ENCODE peak calls at places on chromosomes 13 and 19, in eight cellular contexts. One of them, this sample, is unnamed.

GRCh38 chr13:42575938-42576337 is 2.0 kb downstream of the TNFSF11 start:
- DNase-seq in pancreas: no peak
- DNase-seq in tibial nerve: no peak
- DNase-seq in cardiac muscle cell: no peak
- DNase-seq in H9: no peak
- DNase-seq in left ventricle myocardium inferior: no peak
- DNase-seq in hepatocyte: no peak
- DNase-seq in CD8-positive, alpha-beta T cell: no peak
- DNase-seq in this sample: no peak

GRCh38 chr13:30744056-30744684 is 8.8 kb downstream of the ALOX5AP start:
- DNase-seq in pancreas: no peak
- DNase-seq in tibial nerve: no peak
- DNase-seq in cardiac muscle cell: no peak
- DNase-seq in H9: no peak
- DNase-seq in left ventricle myocardium inferior: no peak
- DNase-seq in hepatocyte: peak; percentile 32
- DNase-seq in CD8-positive, alpha-beta T cell: peak; percentile 79
- DNase-seq in this sample: peak; percentile 85

GRCh38 chr19:29001922-29002247 is 211.1 kb downstream of the UQCRFS1 start:
- DNase-seq in pancreas: no peak
- DNase-seq in tibial nerve: no peak
- DNase-seq in cardiac muscle cell: no peak
- DNase-seq in H9: no peak
- DNase-seq in left ventricle myocardium inferior: no peak
- DNase-seq in hepatocyte: no peak
- DNase-seq in CD8-positive, alpha-beta T cell: no peak
- DNase-seq in this sample: no peak

GRCh38 chr13:36395280-36395679 is 37.0 kb upstream of the CCNA1 start:
- DNase-seq in pancreas: no peak
- DNase-seq in tibial nerve: no peak
- DNase-seq in cardiac muscle cell: no peak
- DNase-seq in H9: no peak
- DNase-seq in left ventricle myocardium inferior: no peak
- DNase-seq in hepatocyte: peak; percentile 50
- DNase-seq in CD8-positive, alpha-beta T cell: no peak
- DNase-seq in this sample: no peak

GRCh38 chr13:95349267-95349666 is 48.0 kb upstream of the ABCC4 start:
- DNase-seq in pancreas: no peak
- DNase-seq in tibial nerve: no peak
- DNase-seq in cardiac muscle cell: no peak
- DNase-seq in H9: no peak
- DNase-seq in left ventricle myocardium inferior: no peak
- DNase-seq in hepatocyte: no peak
- DNase-seq in CD8-positive, alpha-beta T cell: no peak
- DNase-seq in this sample: no peak

GRCh38 chr19:29111581-29111980 is 101.4 kb downstream of the UQCRFS1 start:
- DNase-seq in pancreas: no peak
- DNase-seq in tibial nerve: peak; percentile 16
- DNase-seq in cardiac muscle cell: no peak
- DNase-seq in H9: no peak
- DNase-seq in left ventricle myocardium inferior: no peak
- DNase-seq in hepatocyte: no peak
- DNase-seq in CD8-positive, alpha-beta T cell: no peak
- DNase-seq in this sample: no peak

GRCh38 chr19:18526316-18526715 is 4.4 kb upstream of the ELL start:
- DNase-seq in pancreas: no peak
- DNase-seq in tibial nerve: no peak
- DNase-seq in cardiac muscle cell: no peak
- DNase-seq in H9: no peak
- DNase-seq in left ventricle myocardium inferior: no peak
- DNase-seq in hepatocyte: no peak
- DNase-seq in CD8-positive, alpha-beta T cell: no peak
- DNase-seq in this sample: no peak

GRCh38 chr13:23824355-23824754 is 64.8 kb downstream of the MIPEP start:
- DNase-seq in pancreas: no peak
- DNase-seq in tibial nerve: no peak
- DNase-seq in cardiac muscle cell: no peak
- DNase-seq in H9: no peak
- DNase-seq in left ventricle myocardium inferior: no peak
- DNase-seq in hepatocyte: no peak
- DNase-seq in CD8-positive, alpha-beta T cell: no peak
- DNase-seq in this sample: no peak

GRCh38 chr19:34124828-34125227 is 47.5 kb upstream of the LSM14A start:
- DNase-seq in pancreas: no peak
- DNase-seq in tibial nerve: no peak
- DNase-seq in cardiac muscle cell: no peak
- DNase-seq in H9: no peak
- DNase-seq in left ventricle myocardium inferior: no peak
- DNase-seq in hepatocyte: no peak
- DNase-seq in CD8-positive, alpha-beta T cell: no peak
- DNase-seq in this sample: no peak

GRCh38 chr19:1602091-1602707 is 3.1 kb downstream of the UQCR11 start:
- DNase-seq in pancreas: no peak
- DNase-seq in tibial nerve: no peak
- DNase-seq in cardiac muscle cell: no peak
- DNase-seq in H9: no peak
- DNase-seq in left ventricle myocardium inferior: no peak
- DNase-seq in hepatocyte: no peak
- DNase-seq in CD8-positive, alpha-beta T cell: no peak
- DNase-seq in this sample: no peak

GRCh38 chr13:34926513-34926912 is 15.6 kb upstream of the NBEA start:
- DNase-seq in pancreas: no peak
- DNase-seq in tibial nerve: no peak
- DNase-seq in cardiac muscle cell: peak; percentile 77
- DNase-seq in H9: no peak
- DNase-seq in left ventricle myocardium inferior: no peak
- DNase-seq in hepatocyte: peak; percentile 66
- DNase-seq in CD8-positive, alpha-beta T cell: no peak
- DNase-seq in this sample: no peak

GRCh38 chr13:100301418-100301817 is 212.5 kb downstream of the PCCA start:
- DNase-seq in pancreas: no peak
- DNase-seq in tibial nerve: no peak
- DNase-seq in cardiac muscle cell: peak; percentile 13
- DNase-seq in H9: no peak
- DNase-seq in left ventricle myocardium inferior: no peak
- DNase-seq in hepatocyte: no peak
- DNase-seq in CD8-positive, alpha-beta T cell: no peak
- DNase-seq in this sample: no peak

GRCh38 chr19:40797166-40797962 is 1.6 kb upstream of the EGLN2 start:
- DNase-seq in pancreas: no peak
- DNase-seq in tibial nerve: no peak
- DNase-seq in cardiac muscle cell: no peak
- DNase-seq in H9: no peak
- DNase-seq in left ventricle myocardium inferior: no peak
- DNase-seq in hepatocyte: peak; percentile 7
- DNase-seq in CD8-positive, alpha-beta T cell: no peak
- DNase-seq in this sample: no peak
- H3K27ac ChIP-seq in pancreas: peak overlapping the region; percentile 78
- H3K27ac ChIP-seq in tibial nerve: peak overlapping the region; percentile 97
- H3K27ac ChIP-seq in cardiac muscle cell: peak overlapping the region; percentile 90
- H3K27ac ChIP-seq in H9: no peak overlapping the region
- H3K27ac ChIP-seq in left ventricle myocardium inferior: peak overlapping the region; percentile 99
- H3K27ac ChIP-seq in hepatocyte: peak overlapping the region; percentile 90
- H3K27ac ChIP-seq in CD8-positive, alpha-beta T cell: peak overlapping the region; percentile 97
- H3K27ac ChIP-seq in this sample: peak overlapping the region; percentile 90

GRCh38 chr19:56980864-56981263 is 138.9 kb upstream of the USP29 start:
- DNase-seq in pancreas: no peak
- DNase-seq in tibial nerve: no peak
- DNase-seq in cardiac muscle cell: no peak
- DNase-seq in H9: no peak
- DNase-seq in left ventricle myocardium inferior: no peak
- DNase-seq in hepatocyte: no peak
- DNase-seq in CD8-positive, alpha-beta T cell: no peak
- DNase-seq in this sample: no peak
- H3K4me1 ChIP-seq in pancreas: no peaks in the 10 kb centered on the region
- H3K4me1 ChIP-seq in tibial nerve: no peaks in the 10 kb centered on the region
- H3K4me1 ChIP-seq in cardiac muscle cell: no peaks in the 10 kb centered on the region
- H3K4me1 ChIP-seq in H9: no peaks in the 10 kb centered on the region
- H3K4me1 ChIP-seq in left ventricle myocardium inferior: no peaks in the 10 kb centered on the region
- H3K4me1 ChIP-seq in hepatocyte: no peaks in the 10 kb centered on the region
- H3K4me1 ChIP-seq in CD8-positive, alpha-beta T cell: no peaks in the 10 kb centered on the region
- H3K4me1 ChIP-seq in this sample: no peaks in the 10 kb centered on the region

GRCh38 chr13:27279506-27279905 is 8.9 kb downstream of the RASL11A start:
- DNase-seq in pancreas: no peak
- DNase-seq in tibial nerve: no peak
- DNase-seq in cardiac muscle cell: no peak
- DNase-seq in H9: peak; percentile 23
- DNase-seq in left ventricle myocardium inferior: no peak
- DNase-seq in hepatocyte: no peak
- DNase-seq in CD8-positive, alpha-beta T cell: no peak
- DNase-seq in this sample: no peak
- H3K27me3 ChIP-seq in pancreas: no peaks in the 10 kb centered on the region
- H3K27me3 ChIP-seq in tibial nerve: no peaks in the 10 kb centered on the region
- H3K27me3 ChIP-seq in cardiac muscle cell: no peaks in the 10 kb centered on the region
- H3K27me3 ChIP-seq in H9: no peaks in the 10 kb centered on the region
- H3K27me3 ChIP-seq in left ventricle myocardium inferior: peaks cover 5% of the 10 kb centered on the region
- H3K27me3 ChIP-seq in hepatocyte: no peaks in the 10 kb centered on the region
- H3K27me3 ChIP-seq in CD8-positive, alpha-beta T cell: no peaks in the 10 kb centered on the region
- H3K27me3 ChIP-seq in this sample: no peaks in the 10 kb centered on the region

DNA sequence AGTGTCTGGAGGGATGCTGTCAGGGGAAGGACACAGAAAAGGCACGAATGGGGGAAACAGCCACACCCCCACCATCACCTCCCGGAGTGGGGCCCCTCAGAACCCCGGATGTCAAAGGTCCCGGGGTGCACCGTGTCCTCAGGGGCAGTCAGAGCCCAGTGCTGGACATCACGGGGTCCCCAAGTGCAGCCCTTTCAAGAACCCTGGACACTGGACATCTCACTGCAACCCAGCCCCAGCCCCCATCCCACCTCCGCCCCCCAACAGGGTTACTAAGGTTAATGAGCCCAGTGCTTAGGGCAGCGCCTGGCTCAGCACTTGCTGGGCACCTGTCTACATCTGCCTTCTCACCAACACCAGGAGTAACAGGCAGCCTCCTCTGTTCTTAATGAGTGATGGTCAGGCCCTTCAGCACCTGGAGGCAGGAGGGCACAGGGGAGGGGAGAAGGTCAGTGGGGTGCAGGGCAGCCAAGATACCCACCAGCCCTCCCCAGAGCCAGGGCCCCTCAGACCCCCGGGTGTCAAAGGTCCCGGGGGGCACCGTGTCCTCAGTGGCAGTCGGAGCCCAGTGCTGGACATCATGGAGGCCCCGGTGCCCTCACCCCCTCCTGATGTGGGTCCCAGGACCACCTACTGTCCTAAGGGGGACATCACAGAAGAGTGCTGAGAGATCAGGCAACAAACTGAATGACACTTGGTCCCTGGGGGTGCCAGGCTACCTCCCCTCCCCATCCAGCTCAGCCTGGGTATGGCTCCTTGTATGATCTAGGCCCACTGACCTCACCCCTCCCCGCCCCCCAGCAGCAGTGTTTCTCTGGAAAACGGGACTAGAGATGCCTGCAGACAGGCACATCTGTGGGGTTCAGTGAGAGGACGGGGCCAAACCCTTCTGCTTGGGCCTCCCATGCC is 9.0 kb downstream of the ACP4 start:
- DNase-seq in pancreas: no peak
- DNase-seq in tibial nerve: no peak
- DNase-seq in cardiac muscle cell: no peak
- DNase-seq in H9: no peak
- DNase-seq in left ventricle myocardium inferior: no peak
- DNase-seq in hepatocyte: no peak
- DNase-seq in CD8-positive, alpha-beta T cell: no peak
- DNase-seq in this sample: no peak
- H3K27ac ChIP-seq in pancreas: no peak overlapping the region
- H3K27ac ChIP-seq in tibial nerve: no peak overlapping the region
- H3K27ac ChIP-seq in cardiac muscle cell: no peak overlapping the region
- H3K27ac ChIP-seq in H9: no peak overlapping the region
- H3K27ac ChIP-seq in left ventricle myocardium inferior: no peak overlapping the region
- H3K27ac ChIP-seq in hepatocyte: no peak overlapping the region
- H3K27ac ChIP-seq in CD8-positive, alpha-beta T cell: no peak overlapping the region
- H3K27ac ChIP-seq in this sample: no peak overlapping the region

GRCh38 chr13:33260168-33261098 is 25.1 kb downstream of the STARD13 start:
- DNase-seq in pancreas: no peak
- DNase-seq in tibial nerve: no peak
- DNase-seq in cardiac muscle cell: peak; percentile 35
- DNase-seq in H9: no peak
- DNase-seq in left ventricle myocardium inferior: no peak
- DNase-seq in hepatocyte: peak; percentile 37
- DNase-seq in CD8-positive, alpha-beta T cell: no peak
- DNase-seq in this sample: no peak

GRCh38 chr13:33259296-33259695 is 26.3 kb downstream of the STARD13 start:
- DNase-seq in pancreas: no peak
- DNase-seq in tibial nerve: no peak
- DNase-seq in cardiac muscle cell: no peak
- DNase-seq in H9: no peak
- DNase-seq in left ventricle myocardium inferior: no peak
- DNase-seq in hepatocyte: no peak
- DNase-seq in CD8-positive, alpha-beta T cell: no peak
- DNase-seq in this sample: no peak

GRCh38 chr13:33256148-33256547 is 29.4 kb downstream of the STARD13 start:
- DNase-seq in pancreas: no peak
- DNase-seq in tibial nerve: no peak
- DNase-seq in cardiac muscle cell: no peak
- DNase-seq in H9: no peak
- DNase-seq in left ventricle myocardium inferior: no peak
- DNase-seq in hepatocyte: no peak
- DNase-seq in CD8-positive, alpha-beta T cell: no peak
- DNase-seq in this sample: no peak

GRCh38 chr13:33258437-33259193 is 26.9 kb downstream of the STARD13 start:
- DNase-seq in pancreas: no peak
- DNase-seq in tibial nerve: no peak
- DNase-seq in cardiac muscle cell: no peak
- DNase-seq in H9: no peak
- DNase-seq in left ventricle myocardium inferior: no peak
- DNase-seq in hepatocyte: no peak
- DNase-seq in CD8-positive, alpha-beta T cell: no peak
- DNase-seq in this sample: no peak

GRCh38 chr13:33257786-33258185 is 27.8 kb downstream of the STARD13 start:
- DNase-seq in pancreas: no peak
- DNase-seq in tibial nerve: no peak
- DNase-seq in cardiac muscle cell: no peak
- DNase-seq in H9: no peak
- DNase-seq in left ventricle myocardium inferior: no peak
- DNase-seq in hepatocyte: no peak
- DNase-seq in CD8-positive, alpha-beta T cell: no peak
- DNase-seq in this sample: no peak
- H3K4me1 ChIP-seq in pancreas: peaks cover 4% of the 10 kb centered on the region
- H3K4me1 ChIP-seq in tibial nerve: no peaks in the 10 kb centered on the region
- H3K4me1 ChIP-seq in cardiac muscle cell: peaks cover 40% of the 10 kb centered on the region
- H3K4me1 ChIP-seq in H9: peaks cover 11% of the 10 kb centered on the region
- H3K4me1 ChIP-seq in left ventricle myocardium inferior: peaks cover 98% of the 10 kb centered on the region
- H3K4me1 ChIP-seq in hepatocyte: peaks cover 20% of the 10 kb centered on the region
- H3K4me1 ChIP-seq in CD8-positive, alpha-beta T cell: no peaks in the 10 kb centered on the region
- H3K4me1 ChIP-seq in this sample: no peaks in the 10 kb centered on the region